ENCODE peak calls at places on chromosomes 6 and 20, in five cellular contexts. One of them, this sample, is unnamed.

GRCh38 chr6:90103056-90103793 is 193.4 kb downstream of the BACH2 start:
- DNase-seq in fibroblast of lung: peak
- DNase-seq in right lobe of liver: no peak
- DNase-seq in endodermal cell: no peak
- DNase-seq in OCI-LY7: no peak
- DNase-seq in this sample: no peak

GRCh38 chr6:43310137-43310536 is 1.5 kb upstream of the CRIP3 start:
- DNase-seq in endodermal cell: no peak
- DNase-seq in OCI-LY7: no peak
- DNase-seq in right lobe of liver: no peak
- DNase-seq in fibroblast of lung: peak
- DNase-seq in this sample: no peak

GRCh38 chr20:60268502-60268901 is 310.3 kb downstream of the CDH26 start:
- DNase-seq in fibroblast of lung: no peak
- DNase-seq in OCI-LY7: no peak
- DNase-seq in right lobe of liver: no peak
- DNase-seq in endodermal cell: no peak
- DNase-seq in this sample: no peak

GRCh38 chr6:26233608-26234420 is 131.2 kb upstream of the BTN3A2 start:
- DNase-seq in OCI-LY7: peak
- DNase-seq in fibroblast of lung: peak
- DNase-seq in endodermal cell: peak
- DNase-seq in right lobe of liver: no peak
- DNase-seq in this sample: no peak

GRCh38 chr6:72916298-72916697 is 294.4 kb downstream of the KCNQ5 start:
- DNase-seq in OCI-LY7: no peak
- DNase-seq in endodermal cell: no peak
- DNase-seq in right lobe of liver: no peak
- DNase-seq in fibroblast of lung: no peak
- DNase-seq in this sample: no peak

GRCh38 chr20:44796311-44796710 is 14.0 kb downstream of the RIMS4 start:
- DNase-seq in fibroblast of lung: no peak
- DNase-seq in right lobe of liver: no peak
- DNase-seq in OCI-LY7: no peak
- DNase-seq in endodermal cell: peak
- DNase-seq in this sample: no peak

GRCh38 chr20:47353697-47354387 is 2.7 kb downstream of the ZMYND8 start:
- DNase-seq in OCI-LY7: no peak
- DNase-seq in fibroblast of lung: peak
- DNase-seq in endodermal cell: no peak
- DNase-seq in right lobe of liver: peak
- DNase-seq in this sample: no peak

GRCh38 chr20:3697588-3698235 is 14.7 kb downstream of the SIGLEC1 start:
- DNase-seq in right lobe of liver: no peak
- DNase-seq in OCI-LY7: no peak
- DNase-seq in fibroblast of lung: no peak
- DNase-seq in endodermal cell: no peak
- DNase-seq in this sample: peak

GRCh38 chr6:16596890-16597331 is 164.3 kb downstream of the ATXN1 start:
- DNase-seq in endodermal cell: peak
- DNase-seq in fibroblast of lung: no peak
- DNase-seq in right lobe of liver: no peak
- DNase-seq in OCI-LY7: no peak
- DNase-seq in this sample: no peak

GRCh38 chr6:47700051-47700450 is 1.7 kb downstream of the ADGRF4 start:
- DNase-seq in fibroblast of lung: peak
- DNase-seq in right lobe of liver: no peak
- DNase-seq in OCI-LY7: no peak
- DNase-seq in endodermal cell: no peak
- DNase-seq in this sample: no peak

GRCh38 chr6:168418151-168418551 is 22.8 kb upstream of the SMOC2 start:
- DNase-seq in OCI-LY7: no peak
- DNase-seq in endodermal cell: peak
- DNase-seq in fibroblast of lung: no peak
- DNase-seq in right lobe of liver: no peak
- DNase-seq in this sample: peak

GRCh38 chr20:63029358-63030121 is 22.8 kb upstream of the BHLHE23 start:
- DNase-seq in OCI-LY7: peak
- DNase-seq in fibroblast of lung: no peak
- DNase-seq in right lobe of liver: no peak
- DNase-seq in endodermal cell: peak
- DNase-seq in this sample: no peak

GRCh38 chr20:24762791-24763350 is 186.2 kb upstream of the CST7 start:
- DNase-seq in fibroblast of lung: no peak
- DNase-seq in OCI-LY7: no peak
- DNase-seq in endodermal cell: peak
- DNase-seq in right lobe of liver: no peak
- DNase-seq in this sample: peak

GRCh38 chr20:51404297-51405060 is 138.0 kb downstream of the NFATC2 start:
- DNase-seq in fibroblast of lung: peak
- DNase-seq in endodermal cell: peak
- DNase-seq in right lobe of liver: peak
- DNase-seq in OCI-LY7: peak
- DNase-seq in this sample: no peak

GRCh38 chr6:8130399-8130798 is 28.1 kb upstream of the EEF1E1 start:
- DNase-seq in right lobe of liver: no peak
- DNase-seq in endodermal cell: no peak
- DNase-seq in OCI-LY7: no peak
- DNase-seq in fibroblast of lung: no peak
- DNase-seq in this sample: no peak

GRCh38 chr6:56510984-56511531 is 131.6 kb downstream of the DST start:
- DNase-seq in right lobe of liver: no peak
- DNase-seq in endodermal cell: no peak
- DNase-seq in OCI-LY7: no peak
- DNase-seq in fibroblast of lung: peak
- DNase-seq in this sample: no peak

GRCh38 chr6:77030929-77031674 is 432.2 kb downstream of the HTR1B start:
- DNase-seq in OCI-LY7: no peak
- DNase-seq in endodermal cell: no peak
- DNase-seq in right lobe of liver: no peak
- DNase-seq in fibroblast of lung: peak
- DNase-seq in this sample: no peak

GRCh38 chr20:25300496-25301170 is 52.7 kb downstream of the PYGB start:
- DNase-seq in OCI-LY7: no peak
- DNase-seq in endodermal cell: no peak
- DNase-seq in fibroblast of lung: peak
- DNase-seq in right lobe of liver: no peak
- DNase-seq in this sample: no peak

GRCh38 chr6:9795880-9796279 is 619.0 kb downstream of the TFAP2A start:
- DNase-seq in OCI-LY7: no peak
- DNase-seq in right lobe of liver: no peak
- DNase-seq in fibroblast of lung: no peak
- DNase-seq in endodermal cell: no peak
- DNase-seq in this sample: no peak

GRCh38 chr20:24783631-24784492 is 165.2 kb upstream of the CST7 start:
- DNase-seq in fibroblast of lung: no peak
- DNase-seq in right lobe of liver: no peak
- DNase-seq in endodermal cell: peak
- DNase-seq in OCI-LY7: peak
- DNase-seq in this sample: no peak

GRCh38 chr20:20461526-20461925 is 93.6 kb downstream of the INSM1 start:
- DNase-seq in OCI-LY7: no peak
- DNase-seq in fibroblast of lung: no peak
- DNase-seq in endodermal cell: no peak
- DNase-seq in right lobe of liver: no peak
- DNase-seq in this sample: no peak

GRCh38 chr20:20462185-20462584 is 94.3 kb downstream of the INSM1 start:
- DNase-seq in fibroblast of lung: no peak
- DNase-seq in right lobe of liver: no peak
- DNase-seq in endodermal cell: no peak
- DNase-seq in OCI-LY7: no peak
- DNase-seq in this sample: no peak

GRCh38 chr20:20466341-20466879 is 98.5 kb downstream of the INSM1 start:
- DNase-seq in fibroblast of lung: peak
- DNase-seq in right lobe of liver: no peak
- DNase-seq in endodermal cell: no peak
- DNase-seq in OCI-LY7: peak
- DNase-seq in this sample: no peak

GRCh38 chr20:20463933-20464374 is 96.0 kb downstream of the INSM1 start:
- DNase-seq in right lobe of liver: no peak
- DNase-seq in OCI-LY7: peak
- DNase-seq in fibroblast of lung: peak
- DNase-seq in endodermal cell: peak
- DNase-seq in this sample: no peak

DNA sequence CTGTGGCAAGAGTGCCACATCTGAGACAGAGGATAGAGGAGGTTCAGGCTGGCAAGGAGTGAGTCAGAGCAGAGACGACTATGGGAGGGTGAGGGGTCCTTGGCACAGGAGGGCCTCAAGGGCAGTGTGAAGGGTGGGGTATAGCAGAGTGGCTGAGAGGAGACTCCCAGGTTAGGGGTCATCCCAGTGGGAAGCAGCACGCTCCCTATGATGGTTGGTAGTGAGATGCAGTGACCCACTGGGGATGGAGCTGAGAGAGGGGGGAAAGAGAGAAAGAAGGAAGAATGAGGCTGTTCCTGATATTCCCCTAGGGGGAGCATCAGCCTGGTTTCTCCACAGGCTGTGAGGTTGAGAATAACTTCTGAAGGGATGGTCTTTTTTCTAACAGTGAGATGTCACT is 97.4 kb downstream of the INSM1 start:
- DNase-seq in OCI-LY7: peak
- DNase-seq in fibroblast of lung: no peak
- DNase-seq in endodermal cell: peak
- DNase-seq in right lobe of liver: no peak
- DNase-seq in this sample: no peak
- TF ChIP-seq CTCF in OCI-LY7: peak
- TF ChIP-seq CTCF in fibroblast of lung: peak
- TF ChIP-seq CTCF in endodermal cell: peak
- TF ChIP-seq CTCF in right lobe of liver: no peak
- TF ChIP-seq CTCF in this sample: no peak

DNA sequence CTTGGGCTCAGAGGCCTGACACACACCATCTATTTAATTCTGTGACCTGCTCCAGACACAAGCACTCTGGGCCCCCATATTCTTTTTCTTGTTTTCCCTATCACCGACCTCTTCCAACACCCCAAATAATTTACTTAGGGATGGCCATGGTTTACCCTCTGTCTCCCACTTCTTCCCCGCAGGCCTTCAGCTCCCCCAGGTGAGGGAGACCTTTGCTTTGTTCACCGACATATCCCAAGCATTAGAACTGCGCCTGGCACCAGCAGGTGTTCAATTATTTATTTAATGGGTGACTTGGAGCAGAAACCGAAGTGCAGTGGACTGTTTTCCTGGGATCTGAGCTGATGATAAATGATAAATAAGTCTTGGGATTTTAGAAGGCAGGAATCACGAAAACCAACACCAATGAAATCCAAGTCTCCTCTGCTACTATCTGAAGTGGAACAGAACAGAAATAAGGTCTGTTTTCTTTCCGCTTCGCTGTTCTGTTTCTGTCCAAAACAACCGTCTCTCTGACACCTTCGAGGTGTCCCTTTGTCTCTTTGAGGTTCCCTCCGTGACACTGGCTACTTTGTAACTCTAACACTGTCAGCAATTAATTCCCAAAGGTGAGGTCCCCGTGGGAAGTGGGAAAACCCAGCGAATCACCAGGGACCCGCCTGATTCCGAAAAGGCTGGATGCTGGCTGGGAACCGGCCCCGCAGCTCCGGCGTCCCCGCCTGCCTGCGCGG is 1.1 kb upstream of the RIN2 start:
- DNase-seq in right lobe of liver: no peak
- DNase-seq in OCI-LY7: no peak
- DNase-seq in endodermal cell: no peak
- DNase-seq in fibroblast of lung: no peak
- DNase-seq in this sample: peak
- H3K4me3 ChIP-seq in right lobe of liver: peak
- H3K4me3 ChIP-seq in OCI-LY7: no peak
- H3K4me3 ChIP-seq in endodermal cell: peak
- H3K4me3 ChIP-seq in fibroblast of lung: peak
- H3K4me3 ChIP-seq in this sample: peak

GRCh38 chr6:51571168-51571567 is 516.2 kb downstream of the PKHD1 start:
- DNase-seq in OCI-LY7: no peak
- DNase-seq in right lobe of liver: no peak
- DNase-seq in endodermal cell: no peak
- DNase-seq in fibroblast of lung: no peak
- DNase-seq in this sample: no peak

GRCh38 chr6:51570168-51570921 is 517.1 kb downstream of the PKHD1 start:
- DNase-seq in OCI-LY7: no peak
- DNase-seq in fibroblast of lung: no peak
- DNase-seq in right lobe of liver: no peak
- DNase-seq in endodermal cell: no peak
- DNase-seq in this sample: no peak

GRCh38 chr6:51568771-51569170 is 518.6 kb downstream of the PKHD1 start:
- DNase-seq in endodermal cell: no peak
- DNase-seq in OCI-LY7: no peak
- DNase-seq in fibroblast of lung: no peak
- DNase-seq in right lobe of liver: no peak
- DNase-seq in this sample: no peak

GRCh38 chr6:51565472-51565871 is 521.9 kb downstream of the PKHD1 start:
- DNase-seq in OCI-LY7: no peak
- DNase-seq in endodermal cell: no peak
- DNase-seq in right lobe of liver: no peak
- DNase-seq in fibroblast of lung: no peak
- DNase-seq in this sample: no peak

DNA sequence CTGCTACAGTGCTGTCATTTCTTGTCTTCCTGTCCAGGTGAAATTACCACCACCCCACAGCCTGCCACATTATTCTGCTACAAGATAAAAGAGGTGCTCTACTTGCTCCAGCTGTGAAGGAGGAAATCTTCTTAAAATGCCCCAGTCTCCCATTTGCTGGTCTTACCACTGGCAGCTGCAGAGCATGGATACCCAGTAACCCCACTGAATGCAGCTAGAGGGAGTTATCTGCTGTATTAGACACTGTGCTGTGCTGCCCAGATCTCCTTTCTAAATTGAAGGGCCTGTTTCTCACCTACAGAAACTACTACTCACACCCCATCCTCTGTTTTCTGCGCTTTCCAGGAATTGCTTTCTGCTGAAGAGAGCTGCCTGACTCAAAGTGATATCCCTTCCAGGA is 517.8 kb downstream of the PKHD1 start:
- DNase-seq in right lobe of liver: no peak
- DNase-seq in endodermal cell: peak
- DNase-seq in OCI-LY7: no peak
- DNase-seq in fibroblast of lung: no peak
- DNase-seq in this sample: no peak
- TF ChIP-seq CTCF in right lobe of liver: peak
- TF ChIP-seq CTCF in endodermal cell: peak
- TF ChIP-seq CTCF in OCI-LY7: no peak
- TF ChIP-seq CTCF in fibroblast of lung: no peak
- TF ChIP-seq CTCF in this sample: no peak

GRCh38 chr20:21102691-21103311 is 3.4 kb downstream of the LINC00237 start:
- DNase-seq in endodermal cell: peak
- DNase-seq in OCI-LY7: peak
- DNase-seq in right lobe of liver: peak
- DNase-seq in fibroblast of lung: no peak
- DNase-seq in this sample: no peak

GRCh38 chr20:21100590-21101452 is 5.3 kb downstream of the LINC00237 start:
- DNase-seq in endodermal cell: peak
- DNase-seq in OCI-LY7: peak
- DNase-seq in fibroblast of lung: no peak
- DNase-seq in right lobe of liver: peak
- DNase-seq in this sample: no peak

GRCh38 chr20:21103582-21104465 is 2.3 kb downstream of the LINC00237 start:
- DNase-seq in fibroblast of lung: no peak
- DNase-seq in endodermal cell: peak
- DNase-seq in OCI-LY7: no peak
- DNase-seq in right lobe of liver: no peak
- DNase-seq in this sample: no peak

GRCh38 chr20:21101453-21102251 is 4.5 kb downstream of the LINC00237 start:
- DNase-seq in OCI-LY7: no peak
- DNase-seq in endodermal cell: peak
- DNase-seq in right lobe of liver: peak
- DNase-seq in fibroblast of lung: no peak
- DNase-seq in this sample: no peak

GRCh38 chr20:21102252-21102609 is 3.9 kb downstream of the LINC00237 start:
- DNase-seq in right lobe of liver: no peak
- DNase-seq in endodermal cell: peak
- DNase-seq in OCI-LY7: no peak
- DNase-seq in fibroblast of lung: no peak
- DNase-seq in this sample: no peak
- H3K4me3 ChIP-seq in right lobe of liver: no peak
- H3K4me3 ChIP-seq in endodermal cell: peak
- H3K4me3 ChIP-seq in OCI-LY7: peak
- H3K4me3 ChIP-seq in fibroblast of lung: no peak
- H3K4me3 ChIP-seq in this sample: peak

This sample was measured in coronary artery.